ENCODE peak calls at places on chromosome 9, in ten cellular contexts. R, V, C, T, S, N, Q, K, J and M are unnamed samples.
A peak's percentile ranks its signal among the peaks of the same experiment; 100 is the strongest.

GRCh38 chr9:129343697-129344375 is 165.8 kb upstream of the IER5L start:
- DNase-seq in R (peak; percentile 76), V (no peak), C (no peak), T (no peak), S (no peak), N (no peak), Q (peak; percentile 76), K (no peak), J (no peak), M (no peak)

GRCh38 chr9:128946945-128947422 is 419 bp downstream of the DOLK start:
- DNase-seq in R (no peak), V (peak; percentile 22), C (no peak), T (no peak), S (peak; percentile 39), N (peak; percentile 56), Q (peak; percentile 31), K (no peak), J (no peak), M (peak; percentile 62)

GRCh38 chr9:126661521-126662251 is 48.0 kb downstream of the LMX1B start:
- DNase-seq in R (no peak), V (no peak), C (no peak), T (peak; percentile 94), S (no peak), N (peak; percentile 68), Q (no peak), K (no peak), J (no peak), M (no peak)

GRCh38 chr9:111913159-111913558 is 16.5 kb downstream of the UGCG start:
- DNase-seq in R (no peak), V (no peak), C (no peak), T (no peak), S (no peak), N (no peak), Q (no peak), K (no peak), J (no peak), M (no peak)

GRCh38 chr9:88538311-88539085 is 3.5 kb downstream of the NXNL2 start:
- DNase-seq in R (no peak), V (no peak), C (no peak), T (no peak), S (no peak), N (no peak), Q (no peak), K (no peak), J (no peak), M (no peak)

GRCh38 chr9:121376214-121376830 is 6.3 kb upstream of the STOM start:
- DNase-seq in R (no peak), V (no peak), C (no peak), T (no peak), S (peak; percentile 31), N (no peak), Q (peak; percentile 66), K (no peak), J (no peak), M (no peak)

GRCh38 chr9:22529426-22530199 is 83.0 kb downstream of the DMRTA1 start:
- DNase-seq in R (no peak), V (no peak), C (no peak), T (no peak), S (no peak), N (no peak), Q (no peak), K (no peak), J (no peak), M (no peak)

GRCh38 chr9:90925581-90926257 is 124.1 kb downstream of the SYK start:
- DNase-seq in R (no peak), V (peak; percentile 97), C (no peak), T (no peak), S (peak; percentile 84), N (no peak), Q (peak; percentile 63), K (no peak), J (no peak), M (no peak)

GRCh38 chr9:27227192-27227591 is 69.8 kb downstream of the EQTN start:
- DNase-seq in R (no peak), V (peak; percentile 7), C (no peak), T (no peak), S (no peak), N (no peak), Q (no peak), K (no peak), J (no peak), M (no peak)

GRCh38 chr9:13651969-13652663 is 372.6 kb upstream of the MPDZ start:
- DNase-seq in R (no peak), V (no peak), C (no peak), T (no peak), S (no peak), N (no peak), Q (no peak), K (no peak), J (no peak), M (no peak)

GRCh38 chr9:76687861-76688374 is 76.3 kb upstream of the PCA3 start:
- DNase-seq in R (no peak), V (peak; percentile 83), C (no peak), T (no peak), S (peak; percentile 88), N (no peak), Q (peak; percentile 89), K (no peak), J (peak; percentile 70), M (no peak)

GRCh38 chr9:84668204-84669007 is 1.1 kb upstream of the NTRK2 start:
- DNase-seq in R (peak; percentile 41), V (peak; percentile 29), C (peak; percentile 85), T (peak; percentile 92), S (peak; percentile 68), N (peak; percentile 90), Q (peak; percentile 61), K (peak; percentile 73), J (no peak), M (peak; percentile 65)